ENCODE peak calls at places on chromosome 18, in ten cellular contexts. One of them, this sample, is unnamed.

GRCh38 chr18:361941-362913 is 94.4 kb upstream of the THOC1 start:
- DNase-seq in body of pancreas: no peak
- DNase-seq in foreskin keratinocyte: no peak
- DNase-seq in keratinocyte: no peak
- DNase-seq in fibroblast of lung: peak; percentile 95
- DNase-seq in cardiac muscle cell: peak; percentile 53
- DNase-seq in caudate nucleus: no peak
- DNase-seq in transverse colon: no peak
- DNase-seq in spleen: no peak
- DNase-seq in CD8-positive, alpha-beta memory T cell: no peak
- DNase-seq in this sample: peak; percentile 68

GRCh38 chr18:21831413-21831831 is 90.8 kb downstream of the MIB1 start:
- DNase-seq in foreskin keratinocyte: no peak
- DNase-seq in spleen: no peak
- DNase-seq in caudate nucleus: no peak
- DNase-seq in fibroblast of lung: no peak
- DNase-seq in transverse colon: no peak
- DNase-seq in CD8-positive, alpha-beta memory T cell: no peak
- DNase-seq in cardiac muscle cell: peak; percentile 96
- DNase-seq in keratinocyte: no peak
- DNase-seq in body of pancreas: no peak
- DNase-seq in this sample: peak; percentile 48

GRCh38 chr18:7038330-7038846 is 79.2 kb downstream of the LAMA1 start:
- DNase-seq in body of pancreas: peak; percentile 59
- DNase-seq in transverse colon: peak; percentile 60
- DNase-seq in caudate nucleus: no peak
- DNase-seq in cardiac muscle cell: peak; percentile 79
- DNase-seq in CD8-positive, alpha-beta memory T cell: no peak
- DNase-seq in foreskin keratinocyte: peak; percentile 96
- DNase-seq in spleen: no peak
- DNase-seq in fibroblast of lung: peak; percentile 97
- DNase-seq in keratinocyte: no peak
- DNase-seq in this sample: peak; percentile 94

GRCh38 chr18:59787998-59788875 is 91.0 kb upstream of the CCBE1 start:
- DNase-seq in spleen: no peak
- DNase-seq in body of pancreas: no peak
- DNase-seq in CD8-positive, alpha-beta memory T cell: no peak
- DNase-seq in foreskin keratinocyte: peak; percentile 66
- DNase-seq in transverse colon: no peak
- DNase-seq in keratinocyte: no peak
- DNase-seq in caudate nucleus: no peak
- DNase-seq in fibroblast of lung: peak; percentile 88
- DNase-seq in cardiac muscle cell: no peak
- DNase-seq in this sample: no peak

GRCh38 chr18:27428120-27428519 is 243.0 kb upstream of the CHST9 start:
- DNase-seq in transverse colon: no peak
- DNase-seq in CD8-positive, alpha-beta memory T cell: no peak
- DNase-seq in keratinocyte: no peak
- DNase-seq in caudate nucleus: no peak
- DNase-seq in foreskin keratinocyte: no peak
- DNase-seq in cardiac muscle cell: no peak
- DNase-seq in body of pancreas: no peak
- DNase-seq in fibroblast of lung: no peak
- DNase-seq in spleen: no peak
- DNase-seq in this sample: no peak

GRCh38 chr18:78925193-78925540 is 54.5 kb upstream of the SALL3 start:
- DNase-seq in foreskin keratinocyte: no peak
- DNase-seq in transverse colon: no peak
- DNase-seq in fibroblast of lung: no peak
- DNase-seq in keratinocyte: no peak
- DNase-seq in spleen: no peak
- DNase-seq in CD8-positive, alpha-beta memory T cell: no peak
- DNase-seq in body of pancreas: no peak
- DNase-seq in cardiac muscle cell: no peak
- DNase-seq in caudate nucleus: no peak
- DNase-seq in this sample: no peak

GRCh38 chr18:57164401-57164800 is 17.5 kb downstream of the BOD1L2 start:
- DNase-seq in transverse colon: no peak
- DNase-seq in body of pancreas: no peak
- DNase-seq in foreskin keratinocyte: no peak
- DNase-seq in cardiac muscle cell: no peak
- DNase-seq in CD8-positive, alpha-beta memory T cell: no peak
- DNase-seq in caudate nucleus: no peak
- DNase-seq in fibroblast of lung: no peak
- DNase-seq in keratinocyte: no peak
- DNase-seq in spleen: no peak
- DNase-seq in this sample: no peak

GRCh38 chr18:77207540-77207939 is 42.1 kb upstream of the GALR1 start:
- DNase-seq in cardiac muscle cell: no peak
- DNase-seq in foreskin keratinocyte: peak; percentile 44
- DNase-seq in fibroblast of lung: peak; percentile 62
- DNase-seq in transverse colon: peak; percentile 32
- DNase-seq in CD8-positive, alpha-beta memory T cell: peak; percentile 56
- DNase-seq in body of pancreas: peak; percentile 75
- DNase-seq in caudate nucleus: no peak
- DNase-seq in keratinocyte: no peak
- DNase-seq in spleen: no peak
- DNase-seq in this sample: peak; percentile 80

GRCh38 chr18:47247036-47247832 is 4.2 kb downstream of the SKOR2 start:
- DNase-seq in transverse colon: no peak
- DNase-seq in foreskin keratinocyte: no peak
- DNase-seq in spleen: no peak
- DNase-seq in body of pancreas: no peak
- DNase-seq in keratinocyte: no peak
- DNase-seq in CD8-positive, alpha-beta memory T cell: no peak
- DNase-seq in fibroblast of lung: no peak
- DNase-seq in cardiac muscle cell: peak; percentile 53
- DNase-seq in caudate nucleus: no peak
- DNase-seq in this sample: no peak

GRCh38 chr18:23462876-23463275 is 9.8 kb downstream of the RIOK3 start:
- DNase-seq in caudate nucleus: no peak
- DNase-seq in fibroblast of lung: no peak
- DNase-seq in body of pancreas: no peak
- DNase-seq in foreskin keratinocyte: no peak
- DNase-seq in transverse colon: no peak
- DNase-seq in CD8-positive, alpha-beta memory T cell: no peak
- DNase-seq in cardiac muscle cell: no peak
- DNase-seq in keratinocyte: no peak
- DNase-seq in spleen: no peak
- DNase-seq in this sample: no peak

GRCh38 chr18:74310411-74310810 is 5.2 kb upstream of the C18orf63 start:
- DNase-seq in keratinocyte: no peak
- DNase-seq in CD8-positive, alpha-beta memory T cell: no peak
- DNase-seq in cardiac muscle cell: no peak
- DNase-seq in foreskin keratinocyte: peak; percentile 68
- DNase-seq in spleen: no peak
- DNase-seq in caudate nucleus: no peak
- DNase-seq in body of pancreas: no peak
- DNase-seq in fibroblast of lung: peak; percentile 29
- DNase-seq in transverse colon: no peak
- DNase-seq in this sample: no peak

GRCh38 chr18:77478619-77479018 is 229.0 kb downstream of the GALR1 start:
- DNase-seq in CD8-positive, alpha-beta memory T cell: no peak
- DNase-seq in cardiac muscle cell: no peak
- DNase-seq in spleen: no peak
- DNase-seq in body of pancreas: peak; percentile 22
- DNase-seq in transverse colon: peak; percentile 14
- DNase-seq in keratinocyte: no peak
- DNase-seq in fibroblast of lung: no peak
- DNase-seq in caudate nucleus: no peak
- DNase-seq in foreskin keratinocyte: no peak
- DNase-seq in this sample: no peak

GRCh38 chr18:67525328-67526110 is 9.0 kb upstream of the DSEL start:
- DNase-seq in fibroblast of lung: peak; percentile 99
- DNase-seq in keratinocyte: peak; percentile 35
- DNase-seq in body of pancreas: peak; percentile 49
- DNase-seq in CD8-positive, alpha-beta memory T cell: no peak
- DNase-seq in cardiac muscle cell: peak; percentile 17
- DNase-seq in caudate nucleus: peak; percentile 2
- DNase-seq in foreskin keratinocyte: peak; percentile 94
- DNase-seq in spleen: no peak
- DNase-seq in transverse colon: peak; percentile 39
- DNase-seq in this sample: peak; percentile 54

GRCh38 chr18:23172981-23173380 is 37.7 kb downstream of the CABLES1 start:
- DNase-seq in keratinocyte: no peak
- DNase-seq in caudate nucleus: no peak
- DNase-seq in cardiac muscle cell: no peak
- DNase-seq in transverse colon: no peak
- DNase-seq in spleen: peak; percentile 55
- DNase-seq in foreskin keratinocyte: no peak
- DNase-seq in body of pancreas: no peak
- DNase-seq in CD8-positive, alpha-beta memory T cell: no peak
- DNase-seq in fibroblast of lung: no peak
- DNase-seq in this sample: no peak

GRCh38 chr18:35343936-35344735 is at the start of gene ZNF24:
- DNase-seq in cardiac muscle cell: peak; percentile 98
- DNase-seq in transverse colon: peak; percentile 97
- DNase-seq in body of pancreas: peak; percentile 97
- DNase-seq in keratinocyte: peak; percentile 48
- DNase-seq in spleen: peak; percentile 99
- DNase-seq in caudate nucleus: peak; percentile 95
- DNase-seq in fibroblast of lung: peak; percentile 90
- DNase-seq in CD8-positive, alpha-beta memory T cell: peak; percentile 89
- DNase-seq in foreskin keratinocyte: peak; percentile 80
- DNase-seq in this sample: peak; percentile 99

GRCh38 chr18:74662622-74663021 is 65.0 kb downstream of the ZNF407 start:
- DNase-seq in transverse colon: no peak
- DNase-seq in keratinocyte: no peak
- DNase-seq in spleen: no peak
- DNase-seq in caudate nucleus: no peak
- DNase-seq in body of pancreas: no peak
- DNase-seq in foreskin keratinocyte: no peak
- DNase-seq in cardiac muscle cell: no peak
- DNase-seq in CD8-positive, alpha-beta memory T cell: no peak
- DNase-seq in fibroblast of lung: no peak
- DNase-seq in this sample: no peak

GRCh38 chr18:77948571-77948970 is 698.9 kb downstream of the GALR1 start:
- DNase-seq in transverse colon: no peak
- DNase-seq in caudate nucleus: no peak
- DNase-seq in spleen: no peak
- DNase-seq in keratinocyte: no peak
- DNase-seq in fibroblast of lung: no peak
- DNase-seq in CD8-positive, alpha-beta memory T cell: no peak
- DNase-seq in cardiac muscle cell: no peak
- DNase-seq in foreskin keratinocyte: no peak
- DNase-seq in body of pancreas: no peak
- DNase-seq in this sample: no peak

GRCh38 chr18:47397671-47398319 is 146.3 kb upstream of the SKOR2 start:
- DNase-seq in CD8-positive, alpha-beta memory T cell: no peak
- DNase-seq in transverse colon: peak; percentile 10
- DNase-seq in body of pancreas: peak; percentile 19
- DNase-seq in spleen: no peak
- DNase-seq in cardiac muscle cell: no peak
- DNase-seq in foreskin keratinocyte: no peak
- DNase-seq in caudate nucleus: no peak
- DNase-seq in keratinocyte: no peak
- DNase-seq in fibroblast of lung: no peak
- DNase-seq in this sample: no peak

GRCh38 chr18:12837747-12838146 is 46.3 kb downstream of the PTPN2 start:
- DNase-seq in keratinocyte: no peak
- DNase-seq in caudate nucleus: no peak
- DNase-seq in transverse colon: no peak
- DNase-seq in foreskin keratinocyte: no peak
- DNase-seq in CD8-positive, alpha-beta memory T cell: no peak
- DNase-seq in fibroblast of lung: peak; percentile 25
- DNase-seq in spleen: no peak
- DNase-seq in cardiac muscle cell: no peak
- DNase-seq in body of pancreas: no peak
- DNase-seq in this sample: no peak
- H3K27ac ChIP-seq in keratinocyte: peak overlapping the region; percentile 97
- H3K27ac ChIP-seq in caudate nucleus: no peak overlapping the region
- H3K27ac ChIP-seq in transverse colon: peak overlapping the region; percentile 81
- H3K27ac ChIP-seq in foreskin keratinocyte: peak overlapping the region; percentile 92
- H3K27ac ChIP-seq in CD8-positive, alpha-beta memory T cell: no peak overlapping the region
- H3K27ac ChIP-seq in fibroblast of lung: peak overlapping the region; percentile 87
- H3K27ac ChIP-seq in spleen: peak overlapping the region; percentile 87
- H3K27ac ChIP-seq in cardiac muscle cell: no peak overlapping the region
- H3K27ac ChIP-seq in body of pancreas: peak overlapping the region; percentile 91
- H3K27ac ChIP-seq in this sample: no peak overlapping the region

DNA sequence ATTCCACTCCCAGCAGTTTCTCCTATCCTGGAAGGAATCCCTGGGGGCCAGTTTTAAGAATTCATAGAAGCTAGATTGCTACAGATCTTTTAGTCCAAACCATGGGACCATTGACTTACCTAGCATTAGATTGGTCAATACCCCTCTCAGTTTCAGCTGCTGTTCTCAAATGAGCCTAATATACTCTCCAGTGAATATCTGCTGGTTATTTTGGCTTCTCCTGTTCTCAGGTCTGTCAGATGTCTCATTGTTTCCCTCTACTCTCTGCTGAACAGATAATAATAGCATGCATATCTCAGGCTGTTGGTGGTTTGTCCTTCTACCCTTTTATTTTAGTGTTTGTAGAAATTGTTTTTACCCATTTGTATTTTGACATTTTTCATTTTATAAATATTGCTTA is 99.5 kb downstream of the FHOD3 start:
- DNase-seq in foreskin keratinocyte: no peak
- DNase-seq in cardiac muscle cell: no peak
- DNase-seq in fibroblast of lung: no peak
- DNase-seq in spleen: no peak
- DNase-seq in body of pancreas: no peak
- DNase-seq in CD8-positive, alpha-beta memory T cell: no peak
- DNase-seq in keratinocyte: no peak
- DNase-seq in transverse colon: no peak
- DNase-seq in caudate nucleus: no peak
- DNase-seq in this sample: no peak
- H3K27ac ChIP-seq in foreskin keratinocyte: peak overlapping the region; percentile 4
- H3K27ac ChIP-seq in cardiac muscle cell: peak overlapping the region; percentile 20
- H3K27ac ChIP-seq in fibroblast of lung: no peak overlapping the region
- H3K27ac ChIP-seq in spleen: no peak overlapping the region
- H3K27ac ChIP-seq in body of pancreas: no peak overlapping the region
- H3K27ac ChIP-seq in CD8-positive, alpha-beta memory T cell: no peak overlapping the region
- H3K27ac ChIP-seq in keratinocyte: no peak overlapping the region
- H3K27ac ChIP-seq in transverse colon: no peak overlapping the region
- H3K27ac ChIP-seq in caudate nucleus: no peak overlapping the region
- H3K27ac ChIP-seq in this sample: no peak overlapping the region

GRCh38 chr18:49007663-49008062 is 56.9 kb upstream of the SMAD7 start:
- DNase-seq in caudate nucleus: no peak
- DNase-seq in foreskin keratinocyte: no peak
- DNase-seq in fibroblast of lung: no peak
- DNase-seq in CD8-positive, alpha-beta memory T cell: no peak
- DNase-seq in transverse colon: no peak
- DNase-seq in keratinocyte: no peak
- DNase-seq in spleen: peak; percentile 42
- DNase-seq in body of pancreas: no peak
- DNase-seq in cardiac muscle cell: no peak
- DNase-seq in this sample: no peak
- H3K27ac ChIP-seq in caudate nucleus: no peak overlapping the region
- H3K27ac ChIP-seq in foreskin keratinocyte: no peak overlapping the region
- H3K27ac ChIP-seq in fibroblast of lung: no peak overlapping the region
- H3K27ac ChIP-seq in CD8-positive, alpha-beta memory T cell: no peak overlapping the region
- H3K27ac ChIP-seq in transverse colon: no peak overlapping the region
- H3K27ac ChIP-seq in keratinocyte: no peak overlapping the region
- H3K27ac ChIP-seq in spleen: no peak overlapping the region
- H3K27ac ChIP-seq in body of pancreas: no peak overlapping the region
- H3K27ac ChIP-seq in cardiac muscle cell: no peak overlapping the region
- H3K27ac ChIP-seq in this sample: no peak overlapping the region

DNA sequence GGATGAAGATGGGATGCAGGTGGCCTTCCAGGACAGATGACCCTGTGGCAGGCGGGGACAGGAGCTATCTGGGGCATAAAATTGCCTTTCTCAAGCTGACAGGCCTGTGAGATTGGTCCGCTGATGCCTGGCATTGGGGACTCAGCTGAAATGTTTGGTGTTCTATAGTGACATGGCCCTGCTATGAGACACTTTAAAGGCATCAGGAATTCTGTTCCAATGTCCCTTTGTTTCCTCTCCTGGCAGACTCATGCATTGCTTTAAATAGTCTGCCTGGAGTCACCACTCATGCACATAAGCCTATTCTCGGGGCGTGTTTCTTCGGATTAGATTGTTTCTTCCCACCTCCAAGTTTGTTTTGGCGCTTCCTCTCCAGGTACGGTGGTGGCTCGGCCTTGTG is 135.8 kb downstream of the ALPK2 start:
- DNase-seq in CD8-positive, alpha-beta memory T cell: no peak
- DNase-seq in cardiac muscle cell: no peak
- DNase-seq in body of pancreas: no peak
- DNase-seq in transverse colon: no peak
- DNase-seq in caudate nucleus: no peak
- DNase-seq in foreskin keratinocyte: no peak
- DNase-seq in spleen: no peak
- DNase-seq in fibroblast of lung: no peak
- DNase-seq in keratinocyte: no peak
- DNase-seq in this sample: no peak
- H3K27ac ChIP-seq in CD8-positive, alpha-beta memory T cell: no peak overlapping the region
- H3K27ac ChIP-seq in cardiac muscle cell: no peak overlapping the region
- H3K27ac ChIP-seq in body of pancreas: no peak overlapping the region
- H3K27ac ChIP-seq in transverse colon: peak overlapping the region; percentile 45
- H3K27ac ChIP-seq in caudate nucleus: no peak overlapping the region
- H3K27ac ChIP-seq in foreskin keratinocyte: no peak overlapping the region
- H3K27ac ChIP-seq in spleen: peak overlapping the region; percentile 20
- H3K27ac ChIP-seq in fibroblast of lung: no peak overlapping the region
- H3K27ac ChIP-seq in keratinocyte: no peak overlapping the region
- H3K27ac ChIP-seq in this sample: no peak overlapping the region